ENCODE peak calls at places on chromosomes 16 and 17, in eight cellular contexts. One of them, this sample, is unnamed. For H3K9me3, the result is how much of the 10 kb centered on the place peaks cover.

GRCh38 chr16:8966781-8967436 is 3.2 kb upstream of the USP7 start:
- DNase-seq in left ventricle myocardium inferior: no peak
- DNase-seq in ovary: no peak
- DNase-seq in neural progenitor cell: no peak
- DNase-seq in esophagus squamous epithelium: no peak
- DNase-seq in lung: no peak
- DNase-seq in thoracic aorta: no peak
- DNase-seq in cardiac muscle cell: no peak
- DNase-seq in this sample: no peak

GRCh38 chr16:66668777-66669444 is 27.6 kb downstream of the CMTM4 start:
- DNase-seq in left ventricle myocardium inferior: no peak
- DNase-seq in ovary: no peak
- DNase-seq in neural progenitor cell: no peak
- DNase-seq in esophagus squamous epithelium: no peak
- DNase-seq in lung: no peak
- DNase-seq in thoracic aorta: no peak
- DNase-seq in cardiac muscle cell: peak
- DNase-seq in this sample: no peak

GRCh38 chr17:19397556-19398041 is 10.6 kb upstream of the MFAP4 start:
- DNase-seq in left ventricle myocardium inferior: no peak
- DNase-seq in ovary: no peak
- DNase-seq in neural progenitor cell: peak
- DNase-seq in esophagus squamous epithelium: no peak
- DNase-seq in lung: no peak
- DNase-seq in thoracic aorta: no peak
- DNase-seq in cardiac muscle cell: no peak
- DNase-seq in this sample: peak

GRCh38 chr16:68403704-68404103 is 44.6 kb downstream of the SMPD3 start:
- DNase-seq in left ventricle myocardium inferior: no peak
- DNase-seq in ovary: no peak
- DNase-seq in neural progenitor cell: no peak
- DNase-seq in esophagus squamous epithelium: no peak
- DNase-seq in lung: no peak
- DNase-seq in thoracic aorta: no peak
- DNase-seq in cardiac muscle cell: no peak
- DNase-seq in this sample: no peak

GRCh38 chr17:7774037-7774659 is 56.6 kb downstream of the DNAH2 start:
- DNase-seq in left ventricle myocardium inferior: no peak
- DNase-seq in ovary: no peak
- DNase-seq in neural progenitor cell: no peak
- DNase-seq in esophagus squamous epithelium: no peak
- DNase-seq in lung: peak
- DNase-seq in thoracic aorta: no peak
- DNase-seq in cardiac muscle cell: peak
- DNase-seq in this sample: peak

GRCh38 chr16:2611499-2611862 is 70.8 kb upstream of the KCTD5 start:
- DNase-seq in left ventricle myocardium inferior: no peak
- DNase-seq in ovary: no peak
- DNase-seq in neural progenitor cell: no peak
- DNase-seq in esophagus squamous epithelium: no peak
- DNase-seq in lung: no peak
- DNase-seq in thoracic aorta: no peak
- DNase-seq in cardiac muscle cell: no peak
- DNase-seq in this sample: no peak

GRCh38 chr17:56540791-56541190 is 52.7 kb upstream of the NOG start:
- DNase-seq in left ventricle myocardium inferior: no peak
- DNase-seq in ovary: no peak
- DNase-seq in neural progenitor cell: peak
- DNase-seq in esophagus squamous epithelium: no peak
- DNase-seq in lung: no peak
- DNase-seq in thoracic aorta: no peak
- DNase-seq in cardiac muscle cell: no peak
- DNase-seq in this sample: no peak

GRCh38 chr17:7119314-7119713 is 4.7 kb upstream of the ASGR2 start:
- DNase-seq in left ventricle myocardium inferior: no peak
- DNase-seq in ovary: no peak
- DNase-seq in neural progenitor cell: no peak
- DNase-seq in esophagus squamous epithelium: no peak
- DNase-seq in lung: no peak
- DNase-seq in thoracic aorta: no peak
- DNase-seq in cardiac muscle cell: no peak
- DNase-seq in this sample: no peak

GRCh38 chr17:41196068-41196467 is 6.4 kb downstream of the KRTAP9-1 start:
- DNase-seq in left ventricle myocardium inferior: no peak
- DNase-seq in ovary: no peak
- DNase-seq in neural progenitor cell: no peak
- DNase-seq in esophagus squamous epithelium: no peak
- DNase-seq in lung: no peak
- DNase-seq in thoracic aorta: no peak
- DNase-seq in cardiac muscle cell: no peak
- DNase-seq in this sample: no peak

GRCh38 chr17:17084941-17085340 is 42.7 kb downstream of the MPRIP start:
- DNase-seq in left ventricle myocardium inferior: no peak
- DNase-seq in ovary: no peak
- DNase-seq in neural progenitor cell: no peak
- DNase-seq in esophagus squamous epithelium: no peak
- DNase-seq in lung: no peak
- DNase-seq in thoracic aorta: no peak
- DNase-seq in cardiac muscle cell: no peak
- DNase-seq in this sample: no peak

GRCh38 chr16:27330542-27330941 is 16.8 kb downstream of the IL4R start:
- DNase-seq in left ventricle myocardium inferior: peak
- DNase-seq in ovary: peak
- DNase-seq in neural progenitor cell: no peak
- DNase-seq in esophagus squamous epithelium: no peak
- DNase-seq in lung: peak
- DNase-seq in thoracic aorta: peak
- DNase-seq in cardiac muscle cell: peak
- DNase-seq in this sample: no peak

GRCh38 chr17:68172461-68172954 is 75.3 kb upstream of the AMZ2 start:
- DNase-seq in left ventricle myocardium inferior: peak
- DNase-seq in ovary: peak
- DNase-seq in neural progenitor cell: peak
- DNase-seq in esophagus squamous epithelium: peak
- DNase-seq in lung: peak
- DNase-seq in thoracic aorta: peak
- DNase-seq in cardiac muscle cell: peak
- DNase-seq in this sample: peak

GRCh38 chr16:58733248-58733670 is 857 bp downstream of the GOT2 start:
- DNase-seq in left ventricle myocardium inferior: no peak
- DNase-seq in ovary: no peak
- DNase-seq in neural progenitor cell: no peak
- DNase-seq in esophagus squamous epithelium: no peak
- DNase-seq in lung: no peak
- DNase-seq in thoracic aorta: peak
- DNase-seq in cardiac muscle cell: peak
- DNase-seq in this sample: peak

GRCh38 chr17:68598074-68598473 is 3.1 kb downstream of the FAM20A start:
- DNase-seq in left ventricle myocardium inferior: no peak
- DNase-seq in ovary: no peak
- DNase-seq in neural progenitor cell: no peak
- DNase-seq in esophagus squamous epithelium: no peak
- DNase-seq in lung: no peak
- DNase-seq in thoracic aorta: no peak
- DNase-seq in cardiac muscle cell: no peak
- DNase-seq in this sample: no peak

GRCh38 chr17:3385869-3386816 is at the start of gene OR3A2:
- DNase-seq in left ventricle myocardium inferior: no peak
- DNase-seq in ovary: no peak
- DNase-seq in neural progenitor cell: peak
- DNase-seq in esophagus squamous epithelium: no peak
- DNase-seq in lung: no peak
- DNase-seq in thoracic aorta: no peak
- DNase-seq in cardiac muscle cell: no peak
- DNase-seq in this sample: no peak

GRCh38 chr16:89907055-89907814 is 11.4 kb upstream of the MC1R start:
- DNase-seq in left ventricle myocardium inferior: no peak
- DNase-seq in ovary: no peak
- DNase-seq in neural progenitor cell: no peak
- DNase-seq in esophagus squamous epithelium: no peak
- DNase-seq in lung: no peak
- DNase-seq in thoracic aorta: no peak
- DNase-seq in cardiac muscle cell: no peak
- DNase-seq in this sample: no peak

GRCh38 chr16:58419241-58420012 is 27.2 kb downstream of the GINS3 start:
- DNase-seq in left ventricle myocardium inferior: no peak
- DNase-seq in ovary: no peak
- DNase-seq in neural progenitor cell: peak
- DNase-seq in esophagus squamous epithelium: no peak
- DNase-seq in lung: no peak
- DNase-seq in thoracic aorta: no peak
- DNase-seq in cardiac muscle cell: no peak
- DNase-seq in this sample: peak

GRCh38 chr17:48998557-48999440 is 1.6 kb downstream of the IGF2BP1 start:
- DNase-seq in left ventricle myocardium inferior: no peak
- DNase-seq in ovary: no peak
- DNase-seq in neural progenitor cell: peak
- DNase-seq in esophagus squamous epithelium: no peak
- DNase-seq in lung: no peak
- DNase-seq in thoracic aorta: no peak
- DNase-seq in cardiac muscle cell: peak
- DNase-seq in this sample: no peak

GRCh38 chr17:35674552-35674951 is 56.9 kb upstream of the RASL10B start:
- DNase-seq in left ventricle myocardium inferior: no peak
- DNase-seq in ovary: no peak
- DNase-seq in neural progenitor cell: no peak
- DNase-seq in esophagus squamous epithelium: no peak
- DNase-seq in lung: no peak
- DNase-seq in thoracic aorta: no peak
- DNase-seq in cardiac muscle cell: no peak
- DNase-seq in this sample: no peak

DNA sequence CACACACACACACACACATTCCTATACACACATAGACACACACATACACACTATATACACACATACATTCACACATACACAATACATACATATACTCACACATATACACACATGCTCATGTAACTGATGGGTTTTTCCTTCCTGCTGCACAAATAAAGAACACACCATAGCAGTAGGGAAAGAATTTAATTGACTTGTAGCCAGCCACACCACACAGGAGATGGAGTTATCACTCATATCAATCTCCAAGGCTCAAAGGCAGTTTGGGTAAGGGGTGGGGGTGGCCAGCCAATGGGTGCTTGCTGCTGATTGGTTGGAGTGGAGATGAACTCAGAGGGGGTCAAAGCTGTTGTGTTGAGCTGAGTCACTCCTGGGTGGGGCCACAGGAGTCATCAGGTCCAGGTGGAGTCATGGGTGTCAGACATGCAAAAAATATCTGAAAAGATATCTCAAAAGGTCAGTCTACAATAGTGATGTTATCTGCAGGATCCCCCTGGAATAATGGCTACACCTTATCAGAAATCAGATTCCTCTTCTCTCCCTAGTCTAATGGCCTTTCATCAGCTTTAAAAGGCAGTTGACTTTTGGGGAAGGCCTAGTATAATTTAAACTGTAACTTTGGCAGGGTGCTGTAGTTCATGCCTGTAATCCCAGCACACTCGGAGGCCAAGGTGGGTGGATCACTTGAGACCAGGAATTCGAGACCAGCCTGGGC is 46.1 kb downstream of the WSB1 start:
- DNase-seq in left ventricle myocardium inferior: no peak
- DNase-seq in ovary: no peak
- DNase-seq in neural progenitor cell: no peak
- DNase-seq in esophagus squamous epithelium: no peak
- DNase-seq in lung: no peak
- DNase-seq in thoracic aorta: no peak
- DNase-seq in cardiac muscle cell: no peak
- DNase-seq in this sample: no peak
- H3K4me3 ChIP-seq in left ventricle myocardium inferior: no peak
- H3K4me3 ChIP-seq in ovary: no peak
- H3K4me3 ChIP-seq in neural progenitor cell: no peak
- H3K4me3 ChIP-seq in esophagus squamous epithelium: no peak
- H3K4me3 ChIP-seq in lung: no peak
- H3K4me3 ChIP-seq in thoracic aorta: no peak
- H3K4me3 ChIP-seq in cardiac muscle cell: no peak
- H3K4me3 ChIP-seq in this sample: no peak

GRCh38 chr17:44541884-44542581 is 15.3 kb upstream of the FZD2 start:
- DNase-seq in left ventricle myocardium inferior: no peak
- DNase-seq in ovary: no peak
- DNase-seq in neural progenitor cell: peak
- DNase-seq in esophagus squamous epithelium: no peak
- DNase-seq in lung: no peak
- DNase-seq in thoracic aorta: no peak
- DNase-seq in cardiac muscle cell: no peak
- DNase-seq in this sample: no peak
- TF ChIP-seq CTCF in left ventricle myocardium inferior: no peak
- TF ChIP-seq CTCF in ovary: no peak
- TF ChIP-seq CTCF in neural progenitor cell: no peak
- TF ChIP-seq CTCF in esophagus squamous epithelium: no peak
- TF ChIP-seq CTCF in lung: no peak
- TF ChIP-seq CTCF in thoracic aorta: no peak
- TF ChIP-seq CTCF in cardiac muscle cell: no peak
- TF ChIP-seq CTCF in this sample: no peak

GRCh38 chr17:38852771-38853291 is 690 bp downstream of the RPL23 start:
- DNase-seq in left ventricle myocardium inferior: no peak
- DNase-seq in ovary: no peak
- DNase-seq in neural progenitor cell: no peak
- DNase-seq in esophagus squamous epithelium: no peak
- DNase-seq in lung: no peak
- DNase-seq in thoracic aorta: no peak
- DNase-seq in cardiac muscle cell: no peak
- DNase-seq in this sample: no peak
- H3K9me3 ChIP-seq in left ventricle myocardium inferior: under half
- H3K9me3 ChIP-seq in ovary: under half
- H3K9me3 ChIP-seq in neural progenitor cell: under half
- H3K9me3 ChIP-seq in esophagus squamous epithelium: under half
- H3K9me3 ChIP-seq in lung: under half
- H3K9me3 ChIP-seq in thoracic aorta: under half
- H3K9me3 ChIP-seq in cardiac muscle cell: under half
- H3K9me3 ChIP-seq in this sample: under half

GRCh38 chr17:32016231-32016630 is 9.0 kb downstream of the LRRC37B start:
- DNase-seq in left ventricle myocardium inferior: no peak
- DNase-seq in ovary: no peak
- DNase-seq in neural progenitor cell: no peak
- DNase-seq in esophagus squamous epithelium: no peak
- DNase-seq in lung: no peak
- DNase-seq in thoracic aorta: no peak
- DNase-seq in cardiac muscle cell: no peak
- DNase-seq in this sample: no peak

GRCh38 chr17:32020943-32021617 is 13.9 kb downstream of the LRRC37B start:
- DNase-seq in left ventricle myocardium inferior: no peak
- DNase-seq in ovary: no peak
- DNase-seq in neural progenitor cell: no peak
- DNase-seq in esophagus squamous epithelium: no peak
- DNase-seq in lung: no peak
- DNase-seq in thoracic aorta: no peak
- DNase-seq in cardiac muscle cell: no peak
- DNase-seq in this sample: no peak

GRCh38 chr17:32019228-32019627 is 12.0 kb downstream of the LRRC37B start:
- DNase-seq in left ventricle myocardium inferior: no peak
- DNase-seq in ovary: no peak
- DNase-seq in neural progenitor cell: no peak
- DNase-seq in esophagus squamous epithelium: no peak
- DNase-seq in lung: no peak
- DNase-seq in thoracic aorta: no peak
- DNase-seq in cardiac muscle cell: no peak
- DNase-seq in this sample: no peak

GRCh38 chr17:32010114-32010513 is 2.9 kb downstream of the LRRC37B start:
- DNase-seq in left ventricle myocardium inferior: no peak
- DNase-seq in ovary: no peak
- DNase-seq in neural progenitor cell: no peak
- DNase-seq in esophagus squamous epithelium: no peak
- DNase-seq in lung: no peak
- DNase-seq in thoracic aorta: no peak
- DNase-seq in cardiac muscle cell: no peak
- DNase-seq in this sample: no peak

GRCh38 chr17:32015245-32016013 is 8.2 kb downstream of the LRRC37B start:
- DNase-seq in left ventricle myocardium inferior: no peak
- DNase-seq in ovary: no peak
- DNase-seq in neural progenitor cell: no peak
- DNase-seq in esophagus squamous epithelium: no peak
- DNase-seq in lung: no peak
- DNase-seq in thoracic aorta: no peak
- DNase-seq in cardiac muscle cell: no peak
- DNase-seq in this sample: no peak
- H3K4me3 ChIP-seq in left ventricle myocardium inferior: no peak
- H3K4me3 ChIP-seq in ovary: no peak
- H3K4me3 ChIP-seq in neural progenitor cell: no peak
- H3K4me3 ChIP-seq in esophagus squamous epithelium: no peak
- H3K4me3 ChIP-seq in lung: no peak
- H3K4me3 ChIP-seq in thoracic aorta: no peak
- H3K4me3 ChIP-seq in cardiac muscle cell: no peak
- H3K4me3 ChIP-seq in this sample: no peak

This sample was measured in adrenal gland.